ENCODE peak calls at places on chromosomes 12 and 14, in ten cellular contexts. One of them, this sample, is unnamed.

GRCh38 chr12:46217686-46218508 is 50.9 kb downstream of the SLC38A1 start:
- DNase-seq in heart left ventricle: no peak
- DNase-seq in BE2C: no peak
- DNase-seq in naive thymus-derived CD4-positive, alpha-beta T cell: no peak
- DNase-seq in cardiac muscle cell: no peak
- DNase-seq in esophagus muscularis mucosa: no peak
- DNase-seq in glomerular endothelial cell: no peak
- DNase-seq in activated T-helper 1 cell treated with Interleukin-2 at 50 U/mL for 16 hours: peak
- DNase-seq in MV-4-11: peak
- DNase-seq in Jurkat, Clone E6-1: peak
- DNase-seq in this sample: no peak

GRCh38 chr14:58884442-58884841 is 246.7 kb downstream of the DACT1 start:
- DNase-seq in heart left ventricle: no peak
- DNase-seq in BE2C: no peak
- DNase-seq in naive thymus-derived CD4-positive, alpha-beta T cell: no peak
- DNase-seq in cardiac muscle cell: no peak
- DNase-seq in esophagus muscularis mucosa: no peak
- DNase-seq in glomerular endothelial cell: no peak
- DNase-seq in activated T-helper 1 cell treated with Interleukin-2 at 50 U/mL for 16 hours: no peak
- DNase-seq in MV-4-11: no peak
- DNase-seq in Jurkat, Clone E6-1: no peak
- DNase-seq in this sample: no peak

GRCh38 chr12:47987411-47988072 is 16.7 kb downstream of the COL2A1 start:
- DNase-seq in heart left ventricle: no peak
- DNase-seq in BE2C: no peak
- DNase-seq in naive thymus-derived CD4-positive, alpha-beta T cell: no peak
- DNase-seq in cardiac muscle cell: peak
- DNase-seq in esophagus muscularis mucosa: no peak
- DNase-seq in glomerular endothelial cell: no peak
- DNase-seq in activated T-helper 1 cell treated with Interleukin-2 at 50 U/mL for 16 hours: no peak
- DNase-seq in MV-4-11: no peak
- DNase-seq in Jurkat, Clone E6-1: no peak
- DNase-seq in this sample: no peak

GRCh38 chr12:132740313-132740646 is 21.4 kb downstream of the ANKLE2 start:
- DNase-seq in heart left ventricle: no peak
- DNase-seq in BE2C: no peak
- DNase-seq in naive thymus-derived CD4-positive, alpha-beta T cell: no peak
- DNase-seq in cardiac muscle cell: no peak
- DNase-seq in esophagus muscularis mucosa: no peak
- DNase-seq in glomerular endothelial cell: no peak
- DNase-seq in activated T-helper 1 cell treated with Interleukin-2 at 50 U/mL for 16 hours: no peak
- DNase-seq in MV-4-11: no peak
- DNase-seq in Jurkat, Clone E6-1: no peak
- DNase-seq in this sample: no peak

GRCh38 chr12:52139579-52140062 is 52.2 kb downstream of the KRT80 start:
- DNase-seq in heart left ventricle: no peak
- DNase-seq in BE2C: peak
- DNase-seq in naive thymus-derived CD4-positive, alpha-beta T cell: no peak
- DNase-seq in cardiac muscle cell: no peak
- DNase-seq in esophagus muscularis mucosa: no peak
- DNase-seq in glomerular endothelial cell: no peak
- DNase-seq in activated T-helper 1 cell treated with Interleukin-2 at 50 U/mL for 16 hours: no peak
- DNase-seq in MV-4-11: no peak
- DNase-seq in Jurkat, Clone E6-1: no peak
- DNase-seq in this sample: no peak

GRCh38 chr12:50612882-50613281 is 108.1 kb downstream of the DIP2B start:
- DNase-seq in heart left ventricle: no peak
- DNase-seq in BE2C: no peak
- DNase-seq in naive thymus-derived CD4-positive, alpha-beta T cell: no peak
- DNase-seq in cardiac muscle cell: no peak
- DNase-seq in esophagus muscularis mucosa: no peak
- DNase-seq in glomerular endothelial cell: no peak
- DNase-seq in activated T-helper 1 cell treated with Interleukin-2 at 50 U/mL for 16 hours: no peak
- DNase-seq in MV-4-11: no peak
- DNase-seq in Jurkat, Clone E6-1: no peak
- DNase-seq in this sample: no peak

GRCh38 chr14:76763362-76764041 is 2.2 kb downstream of the VASH1 start:
- DNase-seq in heart left ventricle: no peak
- DNase-seq in BE2C: no peak
- DNase-seq in naive thymus-derived CD4-positive, alpha-beta T cell: no peak
- DNase-seq in cardiac muscle cell: no peak
- DNase-seq in esophagus muscularis mucosa: no peak
- DNase-seq in glomerular endothelial cell: no peak
- DNase-seq in activated T-helper 1 cell treated with Interleukin-2 at 50 U/mL for 16 hours: no peak
- DNase-seq in MV-4-11: no peak
- DNase-seq in Jurkat, Clone E6-1: no peak
- DNase-seq in this sample: no peak

GRCh38 chr12:2997989-2998670 is 38.9 kb downstream of the TEAD4 start:
- DNase-seq in heart left ventricle: no peak
- DNase-seq in BE2C: no peak
- DNase-seq in naive thymus-derived CD4-positive, alpha-beta T cell: no peak
- DNase-seq in cardiac muscle cell: no peak
- DNase-seq in esophagus muscularis mucosa: no peak
- DNase-seq in glomerular endothelial cell: no peak
- DNase-seq in activated T-helper 1 cell treated with Interleukin-2 at 50 U/mL for 16 hours: no peak
- DNase-seq in MV-4-11: no peak
- DNase-seq in Jurkat, Clone E6-1: no peak
- DNase-seq in this sample: no peak

GRCh38 chr12:68641138-68641537 is 30.4 kb downstream of the RAP1B start:
- DNase-seq in heart left ventricle: no peak
- DNase-seq in BE2C: no peak
- DNase-seq in naive thymus-derived CD4-positive, alpha-beta T cell: no peak
- DNase-seq in cardiac muscle cell: no peak
- DNase-seq in esophagus muscularis mucosa: no peak
- DNase-seq in glomerular endothelial cell: no peak
- DNase-seq in activated T-helper 1 cell treated with Interleukin-2 at 50 U/mL for 16 hours: no peak
- DNase-seq in MV-4-11: peak
- DNase-seq in Jurkat, Clone E6-1: no peak
- DNase-seq in this sample: no peak